ENCODE peak calls at places on chromosomes 16 and 17, in eight cellular contexts. C is lower lobe of right lung; G is CD8-positive, alpha-beta memory T cell; E is small intestine; H is colonic mucosa; W is adipocyte; I is IMR-90; T is adrenal gland. Y is an unnamed sample. For H3K36me3, H3K27me3 and H3K4me1, the result is how much of the 10 kb centered on the place peaks cover.

GRCh38 chr16:81620029-81620428 is 159.1 kb upstream of the PLCG2 start:
- DNase-seq in C (no peak), G (no peak), E (no peak), H (no peak), W (no peak), I (no peak), T (no peak), Y (no peak)

GRCh38 chr16:67086829-67087228 is 22.9 kb upstream of the PHAF1 start:
- DNase-seq in C (no peak), G (no peak), E (no peak), H (no peak), W (peak), I (peak), T (no peak), Y (no peak)

GRCh38 chr17:66469890-66470289 is 167.5 kb downstream of the PRKCA start:
- DNase-seq in C (no peak), G (no peak), E (no peak), H (no peak), W (no peak), I (no peak), T (no peak), Y (no peak)

GRCh38 chr16:62913924-62914323 is 877.7 kb upstream of the CDH8 start:
- DNase-seq in C (no peak), G (no peak), E (no peak), H (no peak), W (no peak), I (no peak), T (no peak), Y (no peak)

GRCh38 chr17:496761-497586 is 144.4 kb upstream of the RPH3AL start:
- DNase-seq in C (no peak), G (no peak), E (no peak), H (no peak), W (peak), I (peak), T (no peak), Y (no peak)

GRCh38 chr17:45905812-45906211 is 11.5 kb downstream of the MAPT start:
- DNase-seq in C (no peak), G (no peak), E (no peak), H (no peak), W (no peak), I (no peak), T (no peak), Y (no peak)

GRCh38 chr17:79232957-79233356 is 158.3 kb downstream of the ENGASE start:
- DNase-seq in C (no peak), G (no peak), E (no peak), H (no peak), W (no peak), I (no peak), T (no peak), Y (no peak)

GRCh38 chr16:30567991-30568638 is 3.4 kb downstream of the ZNF688 start:
- DNase-seq in C (no peak), G (peak), E (no peak), H (no peak), W (peak), I (peak), T (peak), Y (peak)

GRCh38 chr16:75491876-75492275 is 3.4 kb downstream of the CHST6 start:
- DNase-seq in C (no peak), G (no peak), E (peak), H (no peak), W (peak), I (no peak), T (peak), Y (peak)

GRCh38 chr16:56603589-56603988 is 4.8 kb upstream of the MT2A start:
- DNase-seq in C (no peak), G (no peak), E (peak), H (peak), W (peak), I (peak), T (peak), Y (peak)

GRCh38 chr17:77076046-77076882 is 64.5 kb upstream of the SEC14L1 start:
- DNase-seq in C (no peak), G (no peak), E (no peak), H (no peak), W (peak), I (peak), T (no peak), Y (no peak)

GRCh38 chr16:13113786-13114185 is 212.4 kb downstream of the SHISA9 start:
- DNase-seq in C (no peak), G (no peak), E (no peak), H (no peak), W (no peak), I (no peak), T (no peak), Y (no peak)

GRCh38 chr17:60604686-60605334 is 4.8 kb downstream of the PPM1D start:
- DNase-seq in C (no peak), G (no peak), E (no peak), H (no peak), W (peak), I (peak), T (peak), Y (no peak)

GRCh38 chr16:84478172-84478948 is 26.1 kb downstream of the MEAK7 start:
- DNase-seq in C (no peak), G (no peak), E (no peak), H (no peak), W (peak), I (peak), T (peak), Y (no peak)

GRCh38 chr16:75250089-75250808 is 1.2 kb downstream of the BCAR1 start:
- DNase-seq in C (no peak), G (no peak), E (peak), H (peak), W (peak), I (no peak), T (no peak), Y (no peak)

GRCh38 chr16:28326881-28327610 is 34.7 kb downstream of the SBK1 start:
- DNase-seq in C (peak), G (peak), E (peak), H (peak), W (peak), I (peak), T (peak), Y (peak)

GRCh38 chr17:49170216-49170615 is 37.6 kb downstream of the B4GALNT2 start:
- DNase-seq in C (no peak), G (no peak), E (no peak), H (no peak), W (no peak), I (no peak), T (no peak), Y (no peak)

GRCh38 chr16:83847371-83848225 is 39.8 kb downstream of the HSBP1 start:
- DNase-seq in C (no peak), G (no peak), E (no peak), H (no peak), W (no peak), I (no peak), T (no peak), Y (no peak)

GRCh38 chr16:79100456-79100855 is 500.1 kb downstream of the MAF start:
- DNase-seq in C (no peak), G (no peak), E (no peak), H (no peak), W (no peak), I (no peak), T (no peak), Y (no peak)

GRCh38 chr17:76048711-76049110 is 21.6 kb upstream of the EVPL start:
- DNase-seq in C (no peak), G (peak), E (no peak), H (no peak), W (no peak), I (peak), T (no peak), Y (no peak)
- H3K36me3 ChIP-seq in C (half or more), G (half or more), E (under half), H (under half), W (half or more), I (half or more), T (under half), Y (under half)

DNA sequence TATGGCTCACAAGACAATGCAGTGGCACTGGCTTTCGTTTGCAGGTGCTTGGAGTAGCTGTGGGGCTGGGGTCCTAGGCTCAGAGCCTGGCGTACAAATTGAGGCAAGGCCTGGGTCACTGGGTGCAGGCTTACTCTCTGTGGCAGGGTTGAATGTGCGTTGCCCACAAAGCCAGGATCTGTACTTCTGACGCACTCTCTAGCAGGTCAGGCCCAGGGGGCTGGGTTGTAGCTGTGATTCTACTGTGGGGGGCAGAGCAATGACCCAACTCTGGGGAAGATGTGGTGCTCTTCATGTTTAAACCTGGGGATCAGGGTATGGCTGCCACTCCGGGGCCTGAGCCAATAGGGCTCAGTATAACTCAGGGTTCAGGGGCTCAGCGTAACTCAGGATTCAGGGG is 6.4 kb upstream of the PRSS21 start:
- DNase-seq in C (peak), G (no peak), E (no peak), H (no peak), W (no peak), I (no peak), T (no peak), Y (no peak)
- H3K27me3 ChIP-seq in C (under half), G (under half), E (under half), H (under half), W (half or more), I (half or more), T (under half), Y (under half)

GRCh38 chr17:57436565-57436964 is 180.2 kb downstream of the MSI2 start:
- DNase-seq in C (no peak), G (no peak), E (no peak), H (no peak), W (no peak), I (no peak), T (no peak), Y (no peak)
- H3K4me1 ChIP-seq in C (under half), G (under half), E (under half), H (under half), W (under half), I (under half), T (under half), Y (under half)

DNA sequence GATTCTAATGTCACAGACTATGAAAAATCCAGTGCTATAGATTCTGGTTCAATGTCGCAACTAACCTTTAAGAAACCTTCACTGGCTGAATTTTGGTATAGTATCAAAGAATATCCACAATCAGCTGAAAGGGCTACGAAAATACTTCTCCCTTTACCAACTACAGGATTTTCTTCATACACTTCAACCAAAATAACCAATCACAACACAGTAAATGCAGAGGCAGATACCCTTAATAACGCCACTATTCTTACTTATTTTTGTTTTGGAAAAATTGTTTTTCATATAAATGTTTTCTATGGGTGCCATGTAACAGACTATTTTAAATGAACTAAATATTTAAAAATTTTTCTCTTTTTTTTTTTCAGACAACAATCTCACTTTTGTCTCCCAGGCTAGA is 48.9 kb upstream of the TRAP1 start:
- DNase-seq in C (no peak), G (no peak), E (no peak), H (no peak), W (no peak), I (no peak), T (no peak), Y (no peak)
- H3K36me3 ChIP-seq in C (half or more), G (half or more), E (under half), H (under half), W (half or more), I (half or more), T (under half), Y (under half)

GRCh38 chr17:6787081-6787693 is 11.2 kb downstream of the FBXO39 start:
- DNase-seq in C (no peak), G (no peak), E (no peak), H (no peak), W (no peak), I (no peak), T (no peak), Y (no peak)
- H3K27me3 ChIP-seq in C (under half), G (under half), E (under half), H (under half), W (under half), I (under half), T (under half), Y (under half)

GRCh38 chr17:9350083-9350482 is 225.5 kb downstream of the STX8 start:
- DNase-seq in C (no peak), G (no peak), E (no peak), H (no peak), W (peak), I (peak), T (peak), Y (no peak)
- H3K4me1 ChIP-seq in C (under half), G (under half), E (under half), H (under half), W (under half), I (under half), T (under half), Y (under half)

DNA sequence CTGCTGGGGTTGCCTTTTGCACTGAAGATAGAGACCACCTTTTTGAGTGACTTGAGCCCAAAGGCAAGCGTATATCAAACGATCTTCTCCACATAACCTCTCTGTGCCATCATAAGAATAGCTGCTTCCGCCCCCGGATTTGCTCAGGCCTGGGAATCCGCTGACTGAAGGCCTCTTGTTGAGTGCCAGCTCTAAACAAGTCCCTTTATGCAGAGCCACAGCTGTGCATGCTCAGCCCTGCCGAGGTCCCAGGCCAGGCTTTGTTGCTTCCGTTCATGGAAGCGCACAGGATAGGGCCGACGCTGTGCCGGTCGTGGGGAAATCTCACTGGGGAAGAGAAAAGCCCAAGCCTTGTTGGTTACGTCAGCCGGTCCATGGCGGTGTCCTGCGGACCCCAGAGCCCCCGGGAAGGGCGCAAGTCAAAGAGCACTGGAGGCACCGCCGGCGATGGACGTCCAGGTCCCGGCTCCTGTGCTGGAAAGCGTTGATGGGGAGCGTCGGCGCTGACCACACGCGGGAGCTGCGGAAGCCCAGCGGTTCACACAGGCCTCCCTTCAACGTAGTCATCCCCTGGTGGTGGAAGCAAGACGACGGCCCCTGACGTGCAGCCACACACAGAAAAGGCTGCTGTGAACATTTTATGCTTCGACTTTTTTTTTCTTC is 23.5 kb upstream of the RPL13 start:
- DNase-seq in C (no peak), G (no peak), E (no peak), H (no peak), W (no peak), I (no peak), T (no peak), Y (no peak)
- H3K36me3 ChIP-seq in C (half or more), G (under half), E (under half), H (under half), W (half or more), I (half or more), T (under half), Y (under half)